ENCODE peak calls at places on chromosomes 3 and 15, in six cellular contexts. One of them, this sample, is unnamed. For H3K36me3, the result is how much of the 10 kb centered on the place peaks cover.

GRCh38 chr3:131775660-131776059 is 259.2 kb downstream of the CPNE4 start:
- DNase-seq in mammary epithelial cell: no peak
- DNase-seq in brain microvascular endothelial cell: no peak
- DNase-seq in RWPE2: no peak
- DNase-seq in cardiac muscle cell: no peak
- DNase-seq in body of pancreas: no peak
- DNase-seq in this sample: no peak

GRCh38 chr15:33068531-33068990 is 126.0 kb downstream of the FMN1 start:
- DNase-seq in RWPE2: peak
- DNase-seq in body of pancreas: peak
- DNase-seq in brain microvascular endothelial cell: no peak
- DNase-seq in mammary epithelial cell: peak
- DNase-seq in cardiac muscle cell: no peak
- DNase-seq in this sample: no peak

GRCh38 chr3:115800489-115801080 is 177.3 kb downstream of the GAP43 start:
- DNase-seq in brain microvascular endothelial cell: peak
- DNase-seq in mammary epithelial cell: peak
- DNase-seq in RWPE2: no peak
- DNase-seq in cardiac muscle cell: no peak
- DNase-seq in body of pancreas: no peak
- DNase-seq in this sample: no peak

GRCh38 chr15:99424978-99425665 is 140.7 kb upstream of the MEF2A start:
- DNase-seq in body of pancreas: no peak
- DNase-seq in mammary epithelial cell: peak
- DNase-seq in brain microvascular endothelial cell: peak
- DNase-seq in cardiac muscle cell: peak
- DNase-seq in RWPE2: peak
- DNase-seq in this sample: peak

GRCh38 chr15:94327356-94327936 is 96.1 kb downstream of the MCTP2 start:
- DNase-seq in mammary epithelial cell: peak
- DNase-seq in brain microvascular endothelial cell: peak
- DNase-seq in body of pancreas: no peak
- DNase-seq in cardiac muscle cell: peak
- DNase-seq in RWPE2: no peak
- DNase-seq in this sample: no peak

GRCh38 chr3:177764377-177764912 is 567.2 kb upstream of the TBL1XR1 start:
- DNase-seq in brain microvascular endothelial cell: no peak
- DNase-seq in RWPE2: no peak
- DNase-seq in mammary epithelial cell: no peak
- DNase-seq in body of pancreas: no peak
- DNase-seq in cardiac muscle cell: no peak
- DNase-seq in this sample: no peak

GRCh38 chr3:21621396-21621695 is 129.7 kb downstream of the ZNF385D start:
- DNase-seq in body of pancreas: no peak
- DNase-seq in mammary epithelial cell: peak
- DNase-seq in brain microvascular endothelial cell: peak
- DNase-seq in RWPE2: no peak
- DNase-seq in cardiac muscle cell: no peak
- DNase-seq in this sample: no peak

GRCh38 chr15:34609658-34610057 is 26.2 kb upstream of the GOLGA8B start:
- DNase-seq in RWPE2: no peak
- DNase-seq in cardiac muscle cell: peak
- DNase-seq in brain microvascular endothelial cell: no peak
- DNase-seq in body of pancreas: no peak
- DNase-seq in mammary epithelial cell: no peak
- DNase-seq in this sample: no peak

GRCh38 chr15:47820047-47820779 is 102.9 kb downstream of the SEMA6D start:
- DNase-seq in body of pancreas: no peak
- DNase-seq in RWPE2: peak
- DNase-seq in cardiac muscle cell: no peak
- DNase-seq in brain microvascular endothelial cell: peak
- DNase-seq in mammary epithelial cell: peak
- DNase-seq in this sample: no peak

GRCh38 chr15:74519311-74519710 is 21.7 kb upstream of the ARID3B start:
- DNase-seq in mammary epithelial cell: no peak
- DNase-seq in cardiac muscle cell: no peak
- DNase-seq in brain microvascular endothelial cell: peak
- DNase-seq in RWPE2: no peak
- DNase-seq in body of pancreas: no peak
- DNase-seq in this sample: no peak

GRCh38 chr3:140206196-140207040 is 271.4 kb downstream of the CLSTN2 start:
- DNase-seq in cardiac muscle cell: peak
- DNase-seq in brain microvascular endothelial cell: peak
- DNase-seq in RWPE2: no peak
- DNase-seq in mammary epithelial cell: peak
- DNase-seq in body of pancreas: no peak
- DNase-seq in this sample: no peak

GRCh38 chr3:66644549-66644948 is 143.7 kb upstream of the LRIG1 start:
- DNase-seq in body of pancreas: no peak
- DNase-seq in cardiac muscle cell: no peak
- DNase-seq in mammary epithelial cell: no peak
- DNase-seq in RWPE2: no peak
- DNase-seq in brain microvascular endothelial cell: no peak
- DNase-seq in this sample: no peak

GRCh38 chr3:42264399-42265058 is 1.5 kb downstream of the CCK start:
- DNase-seq in brain microvascular endothelial cell: peak
- DNase-seq in body of pancreas: peak
- DNase-seq in cardiac muscle cell: no peak
- DNase-seq in mammary epithelial cell: no peak
- DNase-seq in RWPE2: peak
- DNase-seq in this sample: no peak

GRCh38 chr3:42265059-42265991 is 660 bp downstream of the CCK start:
- DNase-seq in cardiac muscle cell: no peak
- DNase-seq in RWPE2: no peak
- DNase-seq in mammary epithelial cell: no peak
- DNase-seq in brain microvascular endothelial cell: no peak
- DNase-seq in body of pancreas: no peak
- DNase-seq in this sample: no peak

GRCh38 chr3:42267878-42268277 is 1.9 kb upstream of the CCK start:
- DNase-seq in cardiac muscle cell: no peak
- DNase-seq in brain microvascular endothelial cell: no peak
- DNase-seq in mammary epithelial cell: no peak
- DNase-seq in body of pancreas: no peak
- DNase-seq in RWPE2: no peak
- DNase-seq in this sample: no peak

GRCh38 chr3:42263354-42264346 is 2.3 kb downstream of the CCK start:
- DNase-seq in mammary epithelial cell: no peak
- DNase-seq in brain microvascular endothelial cell: no peak
- DNase-seq in cardiac muscle cell: peak
- DNase-seq in body of pancreas: no peak
- DNase-seq in RWPE2: no peak
- DNase-seq in this sample: no peak

DNA sequence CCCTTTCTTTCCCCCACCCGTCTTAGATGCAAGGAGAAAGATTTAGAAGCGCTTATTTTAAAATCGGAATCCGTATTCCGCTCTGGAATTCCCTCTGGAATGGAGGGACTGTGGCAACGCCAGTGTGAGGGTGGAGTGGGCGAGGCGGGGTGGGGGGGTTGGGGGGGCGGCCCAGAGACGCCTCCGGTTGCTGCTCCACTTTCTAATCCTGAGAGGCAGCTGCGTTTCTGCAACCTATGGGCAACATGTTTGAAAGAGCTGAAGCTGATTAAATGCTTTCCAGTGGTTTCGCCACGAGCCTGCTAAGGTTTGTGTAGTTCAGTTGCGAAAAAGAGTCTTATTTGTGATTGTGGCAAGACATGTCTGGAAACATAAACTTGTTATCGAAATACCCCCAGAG is at the start of gene CCK:
- DNase-seq in body of pancreas: no peak
- DNase-seq in RWPE2: no peak
- DNase-seq in cardiac muscle cell: no peak
- DNase-seq in mammary epithelial cell: no peak
- DNase-seq in brain microvascular endothelial cell: no peak
- DNase-seq in this sample: no peak
- H3K27ac ChIP-seq in body of pancreas: no peak
- H3K27ac ChIP-seq in RWPE2: no peak
- H3K27ac ChIP-seq in cardiac muscle cell: no peak
- H3K27ac ChIP-seq in mammary epithelial cell: no peak
- H3K27ac ChIP-seq in brain microvascular endothelial cell: no peak
- H3K27ac ChIP-seq in this sample: no peak

DNA sequence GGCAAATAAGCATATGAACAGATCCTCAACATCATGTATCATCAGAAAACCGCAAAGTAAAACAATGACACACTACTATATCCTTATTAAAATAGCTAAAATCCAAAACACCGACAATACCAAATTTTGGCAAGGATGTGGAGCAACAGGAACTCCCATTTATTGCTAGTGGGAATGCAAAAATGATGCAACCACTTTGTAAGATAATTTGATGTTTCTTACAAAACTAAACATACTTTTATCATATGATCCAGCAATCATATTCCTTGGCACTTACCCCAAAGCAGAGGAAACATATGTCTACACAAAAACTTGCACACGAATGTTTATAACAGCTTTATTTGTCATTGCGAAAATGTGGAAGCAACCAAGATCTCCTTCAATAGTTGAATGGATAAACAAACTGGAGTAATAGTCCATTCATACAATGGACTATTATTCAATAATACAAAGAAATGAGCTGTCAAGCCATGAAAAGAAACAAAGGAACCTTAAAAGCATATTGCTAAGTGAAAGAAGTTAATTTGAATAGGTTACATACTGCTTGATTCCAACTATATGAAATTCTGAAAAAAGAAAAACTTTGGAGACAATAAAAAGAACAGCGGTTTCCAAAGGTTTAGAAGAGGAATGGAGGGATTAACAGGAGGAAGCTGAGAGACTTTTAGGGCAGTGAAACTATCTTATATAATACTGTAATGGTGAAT is 172.0 kb downstream of the VPS13C start:
- DNase-seq in RWPE2: no peak
- DNase-seq in body of pancreas: no peak
- DNase-seq in cardiac muscle cell: no peak
- DNase-seq in mammary epithelial cell: no peak
- DNase-seq in brain microvascular endothelial cell: no peak
- DNase-seq in this sample: no peak
- H3K36me3 ChIP-seq in RWPE2: under half
- H3K36me3 ChIP-seq in body of pancreas: under half
- H3K36me3 ChIP-seq in cardiac muscle cell: under half
- H3K36me3 ChIP-seq in mammary epithelial cell: under half
- H3K36me3 ChIP-seq in brain microvascular endothelial cell: under half
- H3K36me3 ChIP-seq in this sample: under half

DNA sequence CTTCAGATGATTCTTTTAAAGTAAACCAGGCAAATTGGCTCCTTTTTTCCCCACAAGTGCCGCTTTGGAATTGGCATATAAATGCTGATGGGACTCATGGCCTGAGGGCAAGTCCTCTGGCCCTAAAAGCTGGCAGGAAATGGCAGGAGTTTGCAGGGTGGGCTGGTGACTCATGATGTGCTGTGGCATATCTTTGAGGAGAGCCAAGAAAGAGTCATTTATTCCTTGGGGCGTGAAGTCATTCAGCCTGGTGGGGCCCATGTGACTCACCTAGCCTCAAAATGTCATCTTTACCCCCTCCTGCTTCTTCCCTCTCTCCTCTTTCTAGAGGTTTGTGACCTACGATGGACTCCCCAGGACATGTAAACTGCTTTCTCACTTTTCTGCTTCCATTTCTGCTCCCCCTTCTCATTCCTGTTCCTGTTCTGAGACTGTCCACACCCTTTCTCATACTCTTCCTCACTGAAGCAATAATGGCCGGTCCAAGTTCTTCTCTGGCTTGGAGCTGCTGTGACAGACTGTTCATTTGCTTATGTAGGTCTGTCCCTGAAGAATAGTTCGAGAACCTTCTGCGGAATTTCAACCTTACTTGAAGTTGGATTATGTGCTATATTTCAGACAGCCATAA is 326.1 kb downstream of the SATB1 start:
- DNase-seq in RWPE2: peak
- DNase-seq in brain microvascular endothelial cell: peak
- DNase-seq in cardiac muscle cell: no peak
- DNase-seq in mammary epithelial cell: peak
- DNase-seq in body of pancreas: no peak
- DNase-seq in this sample: no peak
- H3K27ac ChIP-seq in RWPE2: peak
- H3K27ac ChIP-seq in brain microvascular endothelial cell: peak
- H3K27ac ChIP-seq in cardiac muscle cell: no peak
- H3K27ac ChIP-seq in mammary epithelial cell: peak
- H3K27ac ChIP-seq in body of pancreas: no peak
- H3K27ac ChIP-seq in this sample: no peak

GRCh38 chr15:85091990-85092389 is 110.3 kb downstream of the PDE8A start:
- DNase-seq in mammary epithelial cell: no peak
- DNase-seq in brain microvascular endothelial cell: no peak
- DNase-seq in body of pancreas: no peak
- DNase-seq in cardiac muscle cell: no peak
- DNase-seq in RWPE2: no peak
- DNase-seq in this sample: no peak
- H3K36me3 ChIP-seq in mammary epithelial cell: under half
- H3K36me3 ChIP-seq in brain microvascular endothelial cell: under half
- H3K36me3 ChIP-seq in body of pancreas: under half
- H3K36me3 ChIP-seq in cardiac muscle cell: under half
- H3K36me3 ChIP-seq in RWPE2: under half
- H3K36me3 ChIP-seq in this sample: under half

DNA sequence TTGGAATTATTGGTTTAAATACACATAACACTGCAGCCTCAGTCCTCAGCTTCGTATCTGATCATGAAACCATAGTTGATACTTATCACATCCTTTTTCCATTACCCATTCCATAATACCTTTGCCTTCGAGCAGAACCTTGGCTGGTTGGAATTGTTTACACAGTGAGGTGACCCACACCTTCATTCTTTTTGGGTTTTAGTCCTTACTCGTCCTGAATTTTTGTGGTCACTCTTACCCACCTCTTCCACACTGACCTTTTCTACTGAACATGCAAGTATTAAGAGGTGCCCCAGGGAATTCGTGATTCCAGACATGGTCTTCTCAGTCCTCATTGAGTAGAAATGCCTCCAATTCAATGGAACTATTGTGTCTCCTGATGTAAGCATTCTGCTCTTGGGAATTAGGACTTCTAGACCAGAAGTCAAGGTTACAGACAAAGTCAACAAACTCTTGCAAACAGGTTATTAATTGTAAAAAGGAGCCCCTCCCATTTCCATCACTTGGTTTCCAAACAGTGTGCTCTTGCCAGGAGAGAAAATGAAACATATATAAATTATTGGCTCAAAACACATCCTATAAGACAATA is 37.7 kb downstream of the SCN11A start:
- DNase-seq in RWPE2: no peak
- DNase-seq in cardiac muscle cell: no peak
- DNase-seq in mammary epithelial cell: peak
- DNase-seq in brain microvascular endothelial cell: no peak
- DNase-seq in body of pancreas: no peak
- DNase-seq in this sample: no peak
- H3K27ac ChIP-seq in RWPE2: no peak
- H3K27ac ChIP-seq in cardiac muscle cell: no peak
- H3K27ac ChIP-seq in mammary epithelial cell: peak
- H3K27ac ChIP-seq in brain microvascular endothelial cell: no peak
- H3K27ac ChIP-seq in body of pancreas: no peak
- H3K27ac ChIP-seq in this sample: no peak

GRCh38 chr3:182889948-182890629 is 90.2 kb downstream of the DCUN1D1 start:
- DNase-seq in body of pancreas: no peak
- DNase-seq in cardiac muscle cell: no peak
- DNase-seq in brain microvascular endothelial cell: no peak
- DNase-seq in RWPE2: no peak
- DNase-seq in mammary epithelial cell: no peak
- DNase-seq in this sample: no peak
- H3K36me3 ChIP-seq in body of pancreas: under half
- H3K36me3 ChIP-seq in cardiac muscle cell: under half
- H3K36me3 ChIP-seq in brain microvascular endothelial cell: under half
- H3K36me3 ChIP-seq in RWPE2: half or more
- H3K36me3 ChIP-seq in mammary epithelial cell: under half
- H3K36me3 ChIP-seq in this sample: under half

This sample was measured in right atrium auricular region.